ENCODE peak calls at places on chromosomes 16 and 17, in four cellular contexts. K, Z, D and G are unnamed samples.

GRCh38 chr17:76726766-76727718 is at the start of gene METTL23:
- DNase-seq in K (no peak), Z (peak; percentile 89), D (peak; percentile 68), G (peak; percentile 71)

GRCh38 chr16:47866431-47866830 is 289.4 kb downstream of the ABCC12 start:
- DNase-seq in K (no peak), Z (no peak), D (no peak), G (no peak)

GRCh38 chr17:78781339-78782304 is at the start of gene CYTH1:
- DNase-seq in K (no peak), Z (peak; percentile 52), D (no peak), G (peak; percentile 44)

GRCh38 chr17:72294487-72294893 is 173.7 kb downstream of the SOX9 start:
- DNase-seq in K (no peak), Z (no peak), D (no peak), G (no peak)

GRCh38 chr17:7854851-7855642 is at the start of gene TMEM88:
- DNase-seq in K (no peak), Z (no peak), D (no peak), G (no peak)

GRCh38 chr16:67833035-67833417 is 9.1 kb upstream of the THAP11 start:
- DNase-seq in K (no peak), Z (peak; percentile 43), D (no peak), G (no peak)

GRCh38 chr17:50440172-50440837 is 14.3 kb downstream of the ACSF2 start:
- DNase-seq in K (no peak), Z (no peak), D (peak; percentile 67), G (no peak)

GRCh38 chr16:14263011-14263410 is 191.9 kb downstream of the MRTFB start:
- DNase-seq in K (no peak), Z (no peak), D (no peak), G (no peak)

GRCh38 chr16:83926726-83927397 is 26.2 kb upstream of the OSGIN1 start:
- DNase-seq in K (no peak), Z (peak; percentile 82), D (peak; percentile 82), G (peak; percentile 87)

GRCh38 chr17:77385750-77386501 is 245.2 kb downstream of the SEC14L1 start:
- DNase-seq in K (no peak), Z (peak; percentile 47), D (no peak), G (no peak)

GRCh38 chr17:29930399-29931010 is 477 bp upstream of the SSH2 start:
- DNase-seq in K (no peak), Z (peak; percentile 20), D (peak; percentile 3), G (no peak)

GRCh38 chr17:79851461-79851817 is 12.2 kb upstream of the CBX4 start:
- DNase-seq in K (no peak), Z (no peak), D (no peak), G (no peak)

GRCh38 chr16:82713778-82714177 is 87.0 kb downstream of the CDH13 start:
- DNase-seq in K (no peak), Z (no peak), D (no peak), G (no peak)

GRCh38 chr16:24673155-24673554 is 56.3 kb upstream of the TNRC6A start:
- DNase-seq in K (no peak), Z (no peak), D (peak; percentile 33), G (no peak)

GRCh38 chr16:24670623-24671454 is 58.6 kb upstream of the TNRC6A start:
- DNase-seq in K (no peak), Z (no peak), D (no peak), G (no peak)

GRCh38 chr16:24667244-24667764 is 62.1 kb upstream of the TNRC6A start:
- DNase-seq in K (no peak), Z (no peak), D (no peak), G (no peak)

GRCh38 chr16:24671455-24671954 is 57.9 kb upstream of the TNRC6A start:
- DNase-seq in K (no peak), Z (no peak), D (no peak), G (no peak)

DNA sequence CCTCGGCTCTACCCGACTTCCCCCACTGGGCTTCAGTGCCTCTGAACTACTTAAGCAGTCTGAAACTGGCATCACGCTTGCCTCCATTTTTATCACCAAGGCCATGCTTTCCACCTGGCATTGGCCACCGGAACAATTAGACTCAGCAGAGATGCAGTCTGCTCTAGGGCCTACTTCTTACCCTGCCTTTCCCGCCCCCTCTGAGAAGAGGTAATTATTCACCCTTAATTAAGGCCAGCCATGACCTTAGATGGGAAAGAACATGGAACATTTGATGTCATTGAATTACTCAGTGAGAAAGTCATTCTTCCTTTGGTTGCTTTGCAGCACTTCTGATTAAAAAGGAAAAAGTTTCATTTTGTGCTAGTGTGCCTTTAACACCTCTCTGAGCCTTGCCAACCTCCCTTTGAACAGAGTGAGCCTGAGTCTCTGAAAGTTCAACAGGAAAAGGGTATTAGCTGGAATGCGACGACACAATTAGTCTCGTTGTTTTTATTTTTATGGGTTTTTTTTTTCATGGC is 60.9 kb upstream of the TNRC6A start:
- DNase-seq in K (no peak), Z (no peak), D (no peak), G (no peak)
- TF ChIP-seq SP1 in K (no peak), Z (no peak), D (no peak), G (no peak)

GRCh38 chr16:75252049-75252864 is 833 bp upstream of the BCAR1 start:
- DNase-seq in K (no peak), Z (no peak), D (no peak), G (no peak)

GRCh38 chr16:75251280-75252048 is at the start of gene BCAR1:
- DNase-seq in K (no peak), Z (peak; percentile 92), D (peak; percentile 86), G (peak; percentile 86)

GRCh38 chr16:75250089-75250808 is 1.2 kb downstream of the BCAR1 start:
- DNase-seq in K (no peak), Z (no peak), D (no peak), G (no peak)

GRCh38 chr16:75249441-75249840 is 2.0 kb downstream of the BCAR1 start:
- DNase-seq in K (no peak), Z (no peak), D (no peak), G (no peak)

GRCh38 chr16:75250809-75251279 is 580 bp downstream of the BCAR1 start:
- DNase-seq in K (no peak), Z (peak; percentile 51), D (peak; percentile 70), G (peak; percentile 62)
- TF ChIP-seq TARDBP in K (no peak), Z (no peak), D (peak; percentile 63), G (no peak)

DNA sequence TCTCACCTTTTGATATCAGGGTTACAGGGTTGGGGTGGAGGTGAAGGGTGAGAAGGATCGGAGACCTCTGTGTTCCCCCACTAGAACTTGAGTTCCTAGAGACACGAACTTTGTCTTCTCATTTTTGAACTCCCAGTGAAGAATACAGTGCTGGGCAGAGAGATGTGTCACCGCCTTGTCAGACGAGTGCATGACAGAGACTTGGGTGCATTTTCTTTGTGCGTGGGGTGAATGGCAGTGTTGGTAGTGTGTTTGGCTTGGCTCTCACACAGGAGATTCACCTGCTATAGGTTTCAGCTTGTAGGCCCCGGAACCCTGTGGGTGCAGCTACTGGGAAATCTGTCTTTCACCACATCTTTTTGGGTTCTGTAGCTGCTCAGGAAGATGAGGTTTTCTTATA is 40.0 kb upstream of the CCR7 start:
- DNase-seq in K (no peak), Z (no peak), D (no peak), G (no peak)
- TF ChIP-seq SP1 in K (no peak), Z (no peak), D (no peak), G (no peak)

DNA sequence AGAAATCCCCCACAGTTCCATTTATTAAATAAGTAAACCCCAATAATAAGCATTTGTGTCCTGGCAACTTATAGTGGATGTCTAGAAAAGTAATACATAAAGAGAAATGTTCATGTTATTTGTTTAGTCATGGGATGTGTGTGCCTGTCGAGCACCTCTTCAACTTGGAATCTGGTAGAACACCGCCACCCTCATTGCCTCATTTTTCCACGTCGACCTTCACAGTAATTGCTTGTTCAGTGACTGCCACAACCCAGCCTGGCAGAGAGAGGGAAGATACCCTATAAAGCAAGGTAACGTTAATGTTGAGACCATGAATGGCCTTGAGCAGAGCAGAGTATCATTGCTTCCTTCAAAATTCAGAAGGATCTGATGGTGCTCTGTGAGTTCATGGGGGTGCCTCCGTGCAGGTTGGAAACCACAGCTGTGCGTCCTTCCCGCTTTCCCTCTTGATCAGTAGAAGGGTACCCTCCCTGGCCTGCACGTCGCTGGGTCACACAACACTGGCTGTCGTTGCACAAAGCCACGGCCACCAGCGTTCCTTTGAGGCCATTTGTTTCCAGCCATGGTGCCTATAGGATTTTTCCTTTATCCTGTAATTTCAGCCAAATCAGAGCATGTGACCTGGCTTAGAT is 3.7 kb upstream of the DNASE1 start:
- DNase-seq in K (no peak), Z (no peak), D (no peak), G (no peak)
- TF ChIP-seq TARDBP in K (no peak), Z (no peak), D (no peak), G (no peak)

GRCh38 chr16:72894291-72895151 is 153.4 kb downstream of the ZFHX3 start:
- DNase-seq in K (no peak), Z (no peak), D (no peak), G (no peak)
- TF ChIP-seq SP1 in K (no peak), Z (no peak), D (no peak), G (no peak)